ENCODE peak calls at places on chromosomes 16 and 17, in nine cellular contexts. B, V, Z, K, C, L, P, H and O are unnamed samples.

GRCh38 chr17:13755851-13756250 is 154.1 kb upstream of the HS3ST3A1 start:
- DNase-seq in C (no peak), B (no peak), V (no peak), L (no peak), K (no peak), Z (no peak), P (no peak), H (no peak), O (no peak)

GRCh38 chr17:82668631-82669099 is 20.4 kb upstream of the WDR45B start:
- DNase-seq in H (peak), Z (peak), B (peak), K (no peak), V (peak), L (no peak), P (peak), C (no peak), O (no peak)

GRCh38 chr17:49494937-49495841 is at the start of gene NGFR:
- DNase-seq in L (no peak), P (peak), C (no peak), B (peak), V (no peak), H (peak), Z (peak), K (peak), O (no peak)

GRCh38 chr17:2398655-2399571 is 1.9 kb downstream of the MNT start:
- DNase-seq in Z (peak), L (no peak), V (peak), B (no peak), P (peak), H (peak), C (peak), K (peak), O (no peak)

GRCh38 chr17:58156839-58157803 is 8.9 kb downstream of the OR4D1 start:
- DNase-seq in H (no peak), B (peak), K (peak), Z (peak), P (peak), V (no peak), L (no peak), C (no peak), O (no peak)

GRCh38 chr17:44362964-44363612 is 565 bp downstream of the FAM171A2 start:
- DNase-seq in K (no peak), P (peak), H (no peak), L (no peak), C (no peak), Z (no peak), B (no peak), V (no peak), O (no peak)

GRCh38 chr16:20799599-20799998 is 6.7 kb downstream of the ERI2 start:
- DNase-seq in B (no peak), H (peak), P (peak), Z (no peak), K (no peak), L (no peak), C (no peak), V (no peak), O (no peak)

GRCh38 chr16:10981697-10982216 is 37.4 kb downstream of the CLEC16A start:
- DNase-seq in K (no peak), L (no peak), P (no peak), C (no peak), B (peak), V (no peak), Z (no peak), H (peak), O (no peak)

GRCh38 chr17:49872776-49873377 is 25.0 kb upstream of the TAC4 start:
- DNase-seq in Z (no peak), P (no peak), K (no peak), C (no peak), H (no peak), V (no peak), B (no peak), L (no peak), O (no peak)

GRCh38 chr17:44915321-44915726 is at the start of gene GFAP:
- DNase-seq in K (no peak), P (peak), H (no peak), B (no peak), Z (no peak), V (no peak), C (no peak), L (peak), O (no peak)

GRCh38 chr16:2701713-2702437 is 18.1 kb downstream of the PRSS27 start:
- DNase-seq in B (no peak), L (no peak), C (no peak), V (no peak), H (no peak), P (no peak), K (no peak), Z (no peak), O (no peak)

GRCh38 chr17:39801055-39801454 is 63.1 kb downstream of the IKZF3 start:
- DNase-seq in B (no peak), Z (no peak), L (no peak), P (no peak), V (no peak), K (no peak), H (no peak), C (no peak), O (no peak)

GRCh38 chr16:28826141-28826540 is 3.3 kb downstream of the ATXN2L start:
- DNase-seq in P (no peak), V (peak), Z (no peak), K (no peak), B (no peak), H (peak), C (no peak), L (no peak), O (no peak)

GRCh38 chr16:49462356-49462988 is 88.9 kb downstream of the C16orf78 start:
- DNase-seq in V (no peak), Z (no peak), L (no peak), H (no peak), C (no peak), K (no peak), P (no peak), B (no peak), O (no peak)

GRCh38 chr16:19804538-19805323 is 79.9 kb downstream of the GPRC5B start:
- DNase-seq in V (no peak), H (peak), C (no peak), L (peak), P (no peak), Z (no peak), B (no peak), K (peak), O (no peak)

GRCh38 chr17:34987232-34987631 is 6.9 kb downstream of the LIG3 start:
- DNase-seq in H (no peak), Z (no peak), B (no peak), C (no peak), K (no peak), V (no peak), L (no peak), P (no peak), O (no peak)

GRCh38 chr16:56189990-56190902 is 1.0 kb upstream of the GNAO1 start:
- DNase-seq in P (no peak), L (no peak), V (no peak), B (no peak), Z (no peak), K (no peak), H (no peak), C (no peak), O (no peak)

GRCh38 chr17:30921544-30922196 is at the start of gene ADAP2:
- DNase-seq in P (peak), K (no peak), V (no peak), C (no peak), L (no peak), H (peak), B (no peak), Z (no peak), O (no peak)

GRCh38 chr17:63095879-63096278 is 129.8 kb downstream of the TANC2 start:
- DNase-seq in V (no peak), C (no peak), Z (no peak), B (no peak), P (no peak), H (no peak), K (no peak), L (no peak), O (no peak)

GRCh38 chr17:81179220-81179619 is 13.2 kb upstream of the AATK start:
- DNase-seq in B (no peak), C (no peak), Z (no peak), V (no peak), K (no peak), P (no peak), L (no peak), H (no peak), O (no peak)

GRCh38 chr17:75544250-75544649 is 18.8 kb downstream of the LLGL2 start:
- DNase-seq in K (no peak), L (no peak), H (no peak), V (no peak), C (no peak), Z (no peak), B (no peak), P (no peak), O (no peak)

GRCh38 chr17:6753006-6753445 is 2.8 kb upstream of the XAF1 start:
- DNase-seq in P (peak), Z (peak), V (peak), L (no peak), B (peak), H (peak), K (peak), C (peak), O (no peak)

GRCh38 chr17:50806141-50806643 is 29.2 kb upstream of the WFIKKN2 start:
- DNase-seq in C (no peak), K (no peak), V (peak), P (no peak), H (no peak), B (no peak), L (no peak), Z (no peak), O (no peak)

GRCh38 chr16:4597174-4597573 is 17.5 kb downstream of the UBALD1 start:
- DNase-seq in P (no peak), H (peak), B (no peak), L (no peak), Z (no peak), V (no peak), K (no peak), C (no peak), O (no peak)